ENCODE peak calls at places on chromosomes 12 and 14, in seven cellular contexts. P is WTC11, B is H1, O is HCT116, W is GM12878, X is HepG2, T is K562. E is an unnamed sample.

GRCh38 chr12:120720234-120720968 is 5.2 kb upstream of the ACADS start:
- DNase-seq in X (no peak), W (no peak), P (no peak), B (no peak), O (no peak), T (peak), E (no peak)

GRCh38 chr12:52414936-52415335 is 8.8 kb upstream of the KRT82 start:
- DNase-seq in P (no peak), X (no peak), O (no peak), W (no peak), B (no peak), T (no peak), E (no peak)

GRCh38 chr12:95634622-95635621 is 83.6 kb upstream of the USP44 start:
- DNase-seq in P (no peak), B (no peak), O (no peak), T (no peak), X (peak), W (no peak), E (no peak)

GRCh38 chr14:23633160-23633701 is 2.9 kb upstream of the DHRS2 start:
- DNase-seq in X (peak), B (no peak), T (no peak), O (no peak), W (no peak), P (no peak), E (peak)

GRCh38 chr12:40063424-40063823 is 42.5 kb downstream of the SLC2A13 start:
- DNase-seq in T (no peak), W (no peak), O (no peak), P (no peak), X (no peak), B (no peak), E (no peak)

GRCh38 chr12:88693837-88694445 is 113.7 kb upstream of the KITLG start:
- DNase-seq in O (no peak), T (no peak), P (no peak), W (no peak), B (no peak), X (no peak), E (no peak)

GRCh38 chr12:41507286-41507685 is 319.2 kb downstream of the PDZRN4 start:
- DNase-seq in X (no peak), W (no peak), T (no peak), P (no peak), B (no peak), O (no peak), E (no peak)

GRCh38 chr12:130073721-130074120 is 88.5 kb upstream of the FZD10 start:
- DNase-seq in T (no peak), W (no peak), P (no peak), B (no peak), O (no peak), X (no peak), E (no peak)

GRCh38 chr14:34874386-34875030 is 652 bp downstream of the BAZ1A start:
- DNase-seq in O (no peak), T (peak), W (no peak), B (no peak), P (peak), X (peak), E (peak)

GRCh38 chr12:97024393-97024792 is 117.3 kb downstream of the NEDD1 start:
- DNase-seq in W (no peak), O (no peak), T (no peak), P (no peak), X (no peak), B (no peak), E (no peak)

DNA sequence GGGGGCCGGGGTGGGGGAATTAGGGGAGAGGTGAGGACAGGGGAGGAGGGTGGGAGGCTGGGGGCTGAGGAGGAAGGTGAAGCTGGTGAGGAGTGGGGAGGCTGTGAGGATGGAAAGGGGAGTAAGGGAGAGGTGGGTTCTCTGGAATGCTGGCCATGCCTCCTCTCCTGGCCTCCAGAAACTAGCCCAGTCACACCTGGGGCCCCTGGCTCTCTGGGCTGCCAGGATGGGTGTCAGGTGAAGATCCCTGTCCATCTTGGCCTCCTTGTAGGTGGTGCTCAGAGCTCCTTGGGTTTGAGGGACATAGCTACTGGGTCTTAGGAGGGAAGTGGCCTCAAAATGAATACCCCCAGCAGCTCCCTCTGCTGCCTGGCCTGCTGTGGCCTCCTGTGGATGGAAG is 13.1 kb downstream of the RTL1 start:
- DNase-seq in X (no peak), B (no peak), P (no peak), O (no peak), T (no peak), W (no peak), E (no peak)
- TF ChIP-seq SP1 in X (no peak), B (no peak), P (no peak), O (no peak), T (no peak), W (no peak), E (no peak)

DNA sequence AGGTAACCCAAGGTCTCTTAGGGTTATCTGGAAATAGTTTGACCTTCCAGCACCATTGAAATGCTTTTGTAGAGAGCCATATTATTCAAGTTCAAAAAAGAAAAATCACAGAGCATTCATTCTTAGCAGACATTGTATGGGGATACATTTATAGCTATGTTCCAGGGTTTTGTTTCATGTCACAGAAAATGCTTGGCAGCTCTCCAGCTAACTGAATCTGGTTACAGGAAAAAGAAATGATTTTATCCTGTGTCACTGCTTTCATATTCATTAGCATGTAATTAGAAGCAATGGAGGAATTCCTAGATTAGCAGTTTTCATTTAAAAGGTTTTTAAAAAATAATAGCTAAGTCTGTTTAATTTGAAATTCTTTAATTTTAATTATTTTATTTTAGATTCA is 78.9 kb downstream of the SNAPC1 start:
- DNase-seq in T (no peak), O (no peak), X (no peak), P (no peak), B (no peak), W (no peak), E (no peak)
- TF ChIP-seq SP1 in T (no peak), O (no peak), X (no peak), P (no peak), B (no peak), W (no peak), E (no peak)

GRCh38 chr14:90532826-90533525 is 136.1 kb downstream of the CALM1 start:
- DNase-seq in X (no peak), B (no peak), W (no peak), T (no peak), P (no peak), O (no peak), E (no peak)

GRCh38 chr14:90534838-90535555 is 138.2 kb downstream of the CALM1 start:
- DNase-seq in T (peak), X (no peak), O (no peak), P (no peak), B (no peak), W (no peak), E (no peak)

GRCh38 chr14:90535556-90535930 is 138.7 kb downstream of the CALM1 start:
- DNase-seq in B (no peak), W (no peak), T (no peak), O (no peak), X (no peak), P (no peak), E (no peak)

GRCh38 chr14:90534091-90534837 is 137.4 kb downstream of the CALM1 start:
- DNase-seq in P (no peak), X (no peak), O (no peak), T (peak), W (no peak), B (no peak), E (no peak)

DNA sequence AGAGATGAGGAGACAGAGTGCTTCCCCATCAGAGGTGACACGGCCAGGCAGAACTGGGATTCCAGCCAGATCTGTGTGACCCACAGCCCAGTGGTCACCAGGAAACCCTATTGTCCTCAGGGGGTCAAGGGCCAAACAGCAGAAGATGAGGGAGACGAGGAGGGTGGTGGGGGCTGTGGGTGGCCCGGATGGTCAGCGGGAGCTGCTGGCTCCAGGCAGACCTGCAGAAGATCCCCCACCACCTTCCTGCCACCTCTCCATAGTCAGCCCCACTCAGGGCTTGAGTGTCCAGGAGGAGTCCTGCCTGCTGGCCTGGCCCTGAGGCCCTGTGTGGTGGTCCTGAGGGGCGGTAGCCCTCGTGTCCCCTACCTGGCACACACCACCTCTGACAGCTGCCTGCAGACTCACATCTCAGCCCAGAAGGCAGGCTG is 136.8 kb downstream of the CALM1 start:
- DNase-seq in B (no peak), T (peak), O (no peak), W (no peak), X (no peak), P (no peak), E (no peak)
- TF ChIP-seq SP1 in B (no peak), T (no peak), O (no peak), W (no peak), X (no peak), P (no peak), E (no peak)

DNA sequence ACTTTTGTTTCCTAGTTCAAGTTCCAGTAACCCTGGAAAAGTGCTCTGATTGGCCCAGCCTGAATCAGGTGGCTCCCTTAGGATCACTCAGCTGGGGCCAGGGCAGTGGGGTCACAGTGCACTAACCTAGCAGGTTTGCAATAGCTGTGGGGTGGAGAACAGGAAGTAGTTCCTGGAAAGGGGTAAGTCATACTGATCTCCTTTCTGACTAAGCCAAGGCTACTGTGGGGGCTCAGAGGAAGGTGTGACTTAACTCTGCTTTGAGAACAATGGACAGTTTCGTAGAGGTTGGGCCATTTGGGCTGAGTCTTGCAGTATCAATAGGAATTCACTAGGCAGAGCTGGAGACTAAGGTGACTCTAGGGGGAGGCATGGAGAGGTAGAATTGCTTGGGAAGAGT is 89.4 kb downstream of the KIF26A start:
- DNase-seq in B (no peak), P (peak), O (no peak), T (no peak), W (no peak), X (no peak), E (no peak)
- TF ChIP-seq SP1 in B (no peak), P (no peak), O (no peak), T (no peak), W (no peak), X (no peak), E (no peak)